ENCODE peak calls at places on chromosome 13, in four cellular contexts. P is NCI-H1417; W is activated CD4-positive, alpha-beta T cell treated with anti-CD3 and anti-CD28 coated beads, Interleukin-2, amount 50 U/mL, for 1 hour; N is nephron progenitor cell. X is an unnamed sample.

GRCh38 chr13:77698211-77699058 is 948 bp downstream of the SLAIN1 start:
- DNase-seq in P (peak), W (peak), N (peak), X (no peak)

GRCh38 chr13:107612376-107612775 is 603.0 kb downstream of the LIG4 start:
- DNase-seq in P (no peak), W (no peak), N (no peak), X (no peak)

GRCh38 chr13:24083722-24084421 is 76.6 kb upstream of the SPATA13 start:
- DNase-seq in P (no peak), W (no peak), N (no peak), X (no peak)

GRCh38 chr13:94205896-94206295 is 273.6 kb downstream of the DCT start:
- DNase-seq in P (no peak), W (no peak), N (no peak), X (no peak)

GRCh38 chr13:59658027-59658735 is 505.5 kb downstream of the DIAPH3 start:
- DNase-seq in P (peak), W (no peak), N (no peak), X (no peak)

GRCh38 chr13:39452412-39452811 is 150.6 kb downstream of the LHFPL6 start:
- DNase-seq in P (no peak), W (no peak), N (no peak), X (no peak)

GRCh38 chr13:36275190-36276002 is 22.2 kb downstream of the CCDC169 start:
- DNase-seq in P (peak), W (no peak), N (peak), X (no peak)

GRCh38 chr13:81184556-81185265 is 843.8 kb upstream of the SPRY2 start:
- DNase-seq in P (no peak), W (no peak), N (no peak), X (no peak)

GRCh38 chr13:49185264-49185663 is 34.9 kb upstream of the MLNR start:
- DNase-seq in P (no peak), W (no peak), N (no peak), X (no peak)

GRCh38 chr13:23741879-23742510 is 147.2 kb downstream of the MIPEP start:
- DNase-seq in P (no peak), W (no peak), N (peak), X (no peak)

GRCh38 chr13:42272115-42272756 is at the start of gene AKAP11:
- DNase-seq in P (peak), W (no peak), N (peak), X (no peak)

GRCh38 chr13:101303512-101303911 is 112.8 kb downstream of the NALCN start:
- DNase-seq in P (no peak), W (no peak), N (no peak), X (no peak)

GRCh38 chr13:79735228-79735627 is 254.3 kb downstream of the NDFIP2 start:
- DNase-seq in P (no peak), W (no peak), N (no peak), X (no peak)

GRCh38 chr13:113801289-113801961 is 42.4 kb downstream of the TMEM255B start:
- DNase-seq in P (no peak), W (no peak), N (no peak), X (no peak)

GRCh38 chr13:92843549-92843948 is 383.1 kb upstream of the GPC6 start:
- DNase-seq in P (peak), W (no peak), N (no peak), X (no peak)

GRCh38 chr13:95605426-95606125 is 38.9 kb downstream of the DZIP1 start:
- DNase-seq in P (no peak), W (no peak), N (no peak), X (no peak)

GRCh38 chr13:101892296-101892695 is 439.8 kb downstream of the ITGBL1 start:
- DNase-seq in P (no peak), W (no peak), N (no peak), X (no peak)

GRCh38 chr13:112910616-112911280 is 58.3 kb upstream of the MCF2L start:
- DNase-seq in P (no peak), W (no peak), N (no peak), X (no peak)

GRCh38 chr13:24100152-24100551 is 60.4 kb upstream of the SPATA13 start:
- DNase-seq in P (no peak), W (no peak), N (no peak), X (no peak)

GRCh38 chr13:27406178-27406939 is 18.1 kb upstream of the GTF3A start:
- DNase-seq in P (peak), W (peak), N (no peak), X (no peak)

GRCh38 chr13:104086759-104087158 is 1020.5 kb upstream of the SLC10A2 start:
- DNase-seq in P (no peak), W (no peak), N (no peak), X (no peak)

GRCh38 chr13:35978607-35979316 is 152.4 kb downstream of the DCLK1 start:
- DNase-seq in P (peak), W (no peak), N (peak), X (peak)

GRCh38 chr13:43261018-43261417 is 237.6 kb downstream of the DNAJC15 start:
- DNase-seq in P (no peak), W (no peak), N (no peak), X (no peak)

GRCh38 chr13:25727250-25727649 is 324.6 kb downstream of the SHISA2 start:
- DNase-seq in P (no peak), W (no peak), N (no peak), X (no peak)

GRCh38 chr13:48731957-48732569 is 78.3 kb downstream of the CYSLTR2 start:
- DNase-seq in P (no peak), W (peak), N (peak), X (no peak)

GRCh38 chr13:105960326-105960725 is 575.1 kb downstream of the EFNB2 start:
- DNase-seq in P (no peak), W (no peak), N (no peak), X (no peak)

GRCh38 chr13:27919299-27919933 is 384 bp upstream of the PDX1 start:
- DNase-seq in P (peak), W (no peak), N (no peak), X (no peak)

GRCh38 chr13:112569771-112570288 is 18.1 kb downstream of the TUBGCP3 start:
- DNase-seq in P (no peak), W (no peak), N (peak), X (no peak)